ENCODE peak calls at places on chromosome 9, in four cellular contexts. S is WTC11, P is HepG2, T is K562. A is an unnamed sample.

GRCh38 chr9:112819635-112820496 is 69.3 kb downstream of the SNX30 start:
- DNase-seq in S (peak; percentile 31), P (peak; percentile 67), T (peak; percentile 48), A (peak; percentile 65)

GRCh38 chr9:93151097-93151784 is 17.2 kb upstream of the NINJ1 start:
- DNase-seq in S (no peak), P (no peak), T (no peak), A (no peak)

GRCh38 chr9:33044162-33044673 is 19.1 kb downstream of the DNAJA1 start:
- DNase-seq in S (peak; percentile 69), P (no peak), T (peak; percentile 6), A (no peak)

GRCh38 chr9:38229123-38229829 is 160.2 kb upstream of the SHB start:
- DNase-seq in S (no peak), P (no peak), T (no peak), A (no peak)

GRCh38 chr9:37776328-37776727 is 8.5 kb downstream of the EXOSC3 start:
- DNase-seq in S (no peak), P (no peak), T (no peak), A (no peak)

GRCh38 chr9:74719306-74719705 is 168.4 kb downstream of the TRPM6 start:
- DNase-seq in S (no peak), P (no peak), T (no peak), A (no peak)

GRCh38 chr9:112421771-112422222 is 41.9 kb downstream of the HSDL2 start:
- DNase-seq in S (no peak), P (no peak), T (peak; percentile 57), A (no peak)

GRCh38 chr9:98999152-98999525 is 55.4 kb downstream of the COL15A1 start:
- DNase-seq in S (no peak), P (no peak), T (no peak), A (no peak)

GRCh38 chr9:127283917-127284316 is 19.3 kb downstream of the GARNL3 start:
- DNase-seq in S (peak; percentile 23), P (no peak), T (no peak), A (no peak)

GRCh38 chr9:34989946-34990635 is 546 bp downstream of the DNAJB5 start:
- DNase-seq in S (peak; percentile 87), P (no peak), T (peak; percentile 53), A (peak; percentile 68)
- TF ChIP-seq SP1 in S (no peak), P (no peak), T (no peak), A (no peak)

DNA sequence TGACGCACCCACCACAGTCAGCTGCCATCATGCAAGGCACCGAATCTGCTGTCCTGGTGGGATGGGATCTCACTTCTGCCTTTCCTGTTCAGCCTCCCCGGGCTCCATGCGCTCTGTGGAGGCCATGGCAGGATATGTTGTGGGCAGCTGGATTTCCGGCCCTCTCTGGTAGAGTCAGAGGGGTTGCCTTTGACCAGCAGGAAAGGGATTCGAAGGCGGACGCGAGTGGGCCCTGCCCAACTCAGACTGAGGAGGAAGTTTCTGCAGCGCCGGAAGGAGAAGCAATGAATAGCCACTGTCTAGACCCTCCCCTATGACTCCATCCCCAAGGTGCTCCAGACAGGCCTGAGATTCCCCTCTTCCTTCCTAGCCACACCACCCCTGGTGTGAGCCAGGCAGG is 35.6 kb downstream of the GADD45G start:
- DNase-seq in S (no peak), P (no peak), T (no peak), A (no peak)
- TF ChIP-seq ELF4 in S (no peak), P (no peak), T (no peak), A (no peak)

GRCh38 chr9:137791947-137792346 is 85.6 kb upstream of the CACNA1B start:
- DNase-seq in S (no peak), P (no peak), T (no peak), A (no peak)
- TF ChIP-seq SP1 in S (no peak), P (no peak), T (no peak), A (no peak)

DNA sequence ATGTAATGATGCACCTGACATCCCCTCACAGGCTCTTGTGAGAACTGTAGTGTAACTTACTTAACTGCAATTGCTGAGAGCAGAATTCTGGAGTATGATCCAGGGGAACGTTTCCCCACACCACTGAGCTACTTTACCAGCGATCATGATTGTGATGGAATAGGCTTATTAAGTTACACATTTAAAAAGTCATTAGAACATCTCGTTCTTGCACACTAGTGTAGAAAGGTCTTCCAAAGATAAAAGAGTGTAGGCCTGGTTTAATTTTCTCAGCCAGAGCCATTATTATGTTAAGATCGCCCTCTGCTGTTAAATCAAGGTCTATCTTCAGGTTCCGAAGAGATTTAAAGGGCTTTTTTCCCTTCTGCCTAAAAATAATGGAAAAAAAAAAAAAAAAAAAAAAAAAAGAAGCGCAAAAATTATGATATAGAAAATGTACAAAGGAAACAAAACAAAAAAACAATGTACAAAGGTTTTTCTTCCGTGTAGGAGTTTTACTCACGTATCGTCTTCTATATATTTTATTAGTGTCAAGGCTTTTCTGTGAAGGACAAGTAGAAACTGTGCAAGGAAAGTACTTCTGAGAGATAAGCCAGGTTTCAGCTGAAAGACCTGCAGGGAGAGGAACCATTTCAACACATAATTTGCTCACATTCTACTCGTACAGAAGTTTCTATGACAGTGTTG is 18.6 kb upstream of the MOB3B start:
- DNase-seq in S (no peak), P (no peak), T (no peak), A (peak; percentile 23)
- TF ChIP-seq ELF4 in S (no peak), P (no peak), T (no peak), A (no peak)

DNA sequence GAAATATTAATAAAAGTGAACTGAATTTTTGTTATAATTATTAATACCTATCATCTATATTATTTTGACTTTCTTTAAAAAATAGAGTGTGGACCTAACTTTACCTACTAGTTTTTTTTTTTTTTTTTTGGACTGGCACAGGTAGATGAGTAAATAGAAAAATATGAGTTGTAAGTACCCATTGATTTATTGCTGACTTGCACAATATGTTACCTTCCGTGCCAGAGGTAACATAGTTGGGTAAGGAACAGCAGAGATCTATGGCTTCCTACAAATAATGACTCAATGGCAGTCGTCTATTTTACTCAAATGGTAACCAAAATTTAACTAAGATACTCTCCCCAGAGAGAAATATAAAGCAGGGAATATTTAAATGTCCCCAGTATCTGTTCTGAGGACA is 1212.8 kb downstream of the PTPRD start:
- DNase-seq in S (no peak), P (no peak), T (no peak), A (no peak)
- TF ChIP-seq SP1 in S (no peak), P (no peak), T (no peak), A (no peak)